ENCODE peak calls at places on chromosomes 13 and 19, in seven cellular contexts. F, N, W, T, P, J and B are unnamed samples.

GRCh38 chr19:55305491-55305890 is 19.6 kb downstream of the TMEM150B start:
- DNase-seq in F (no peak), N (no peak), W (peak), T (peak), P (peak), J (peak), B (no peak)

GRCh38 chr19:13074378-13074777 is 28.3 kb downstream of the LYL1 start:
- DNase-seq in F (no peak), N (no peak), W (no peak), T (no peak), P (no peak), J (no peak), B (no peak)

GRCh38 chr13:75357576-75358295 is 124.2 kb downstream of the TBC1D4 start:
- DNase-seq in F (peak), N (peak), W (peak), T (peak), P (peak), J (peak), B (no peak)

GRCh38 chr19:46571495-46571894 is 29.6 kb upstream of the CALM3 start:
- DNase-seq in F (peak), N (no peak), W (no peak), T (peak), P (peak), J (peak), B (no peak)

GRCh38 chr13:31725841-31726240 is 13.5 kb upstream of the RXFP2 start:
- DNase-seq in F (no peak), N (no peak), W (no peak), T (no peak), P (no peak), J (no peak), B (no peak)

GRCh38 chr13:109610517-109610916 is 175.9 kb downstream of the IRS2 start:
- DNase-seq in F (peak), N (no peak), W (peak), T (no peak), P (peak), J (peak), B (peak)

GRCh38 chr19:13262450-13262849 is 112.2 kb downstream of the IER2 start:
- DNase-seq in F (peak), N (no peak), W (peak), T (peak), P (no peak), J (no peak), B (no peak)

GRCh38 chr13:106917673-106918652 is 350.0 kb upstream of the ARGLU1 start:
- DNase-seq in F (peak), N (peak), W (peak), T (peak), P (peak), J (peak), B (peak)

GRCh38 chr13:62482351-62482750 is 1066.7 kb upstream of the PCDH20 start:
- DNase-seq in F (no peak), N (no peak), W (no peak), T (no peak), P (no peak), J (no peak), B (no peak)

GRCh38 chr19:47651691-47652090 is 42.8 kb downstream of the BICRA start:
- DNase-seq in F (no peak), N (no peak), W (no peak), T (no peak), P (peak), J (no peak), B (no peak)

GRCh38 chr19:16384688-16385087 is 60.1 kb downstream of the KLF2 start:
- DNase-seq in F (no peak), N (no peak), W (no peak), T (no peak), P (no peak), J (no peak), B (no peak)

GRCh38 chr19:45767881-45768643 is 990 bp downstream of the SIX5 start:
- DNase-seq in F (peak), N (no peak), W (no peak), T (peak), P (peak), J (peak), B (peak)

GRCh38 chr19:4362871-4363545 is 19.6 kb downstream of the MPND start:
- DNase-seq in F (peak), N (no peak), W (no peak), T (no peak), P (peak), J (no peak), B (no peak)

GRCh38 chr13:31110617-31111016 is 51.1 kb downstream of the HSPH1 start:
- DNase-seq in F (no peak), N (no peak), W (no peak), T (no peak), P (no peak), J (peak), B (no peak)

GRCh38 chr19:44757735-44758505 is 9.4 kb downstream of the BCL3 start:
- DNase-seq in F (peak), N (no peak), W (no peak), T (no peak), P (peak), J (peak), B (peak)

GRCh38 chr13:70723732-70724131 is 615.5 kb upstream of the KLHL1 start:
- DNase-seq in F (no peak), N (no peak), W (no peak), T (no peak), P (no peak), J (no peak), B (no peak)

GRCh38 chr19:33514885-33515485 is 6.6 kb downstream of the PEPD start:
- DNase-seq in F (no peak), N (no peak), W (peak), T (no peak), P (no peak), J (no peak), B (peak)

GRCh38 chr13:44867825-44868224 is 121.4 kb downstream of the NUFIP1 start:
- DNase-seq in F (no peak), N (no peak), W (no peak), T (no peak), P (no peak), J (no peak), B (no peak)

GRCh38 chr13:72151241-72151640 is 284.2 kb upstream of the DACH1 start:
- DNase-seq in F (no peak), N (no peak), W (no peak), T (no peak), P (no peak), J (no peak), B (no peak)

GRCh38 chr13:61944329-61944929 is 528.8 kb upstream of the PCDH20 start:
- DNase-seq in F (no peak), N (no peak), W (no peak), T (no peak), P (no peak), J (no peak), B (no peak)

GRCh38 chr13:66528903-66529576 is 701.1 kb downstream of the PCDH9 start:
- DNase-seq in F (no peak), N (no peak), W (no peak), T (no peak), P (no peak), J (no peak), B (no peak)

GRCh38 chr13:39025433-39025839 is 12.5 kb downstream of the PROSER1 start:
- DNase-seq in F (no peak), N (no peak), W (no peak), T (no peak), P (no peak), J (no peak), B (no peak)

GRCh38 chr19:46725036-46725820 is 8.3 kb upstream of the PRKD2 start:
- DNase-seq in F (no peak), N (no peak), W (no peak), T (no peak), P (no peak), J (no peak), B (no peak)

GRCh38 chr19:54462072-54462712 is 1.4 kb downstream of the LENG9 start:
- DNase-seq in F (no peak), N (no peak), W (no peak), T (no peak), P (no peak), J (no peak), B (no peak)

GRCh38 chr13:113941571-113942191 is 32.2 kb downstream of the C13orf46 start:
- DNase-seq in F (peak), N (no peak), W (no peak), T (no peak), P (no peak), J (no peak), B (no peak)

GRCh38 chr19:48330012-48330681 is 4.8 kb downstream of the EMP3 start:
- DNase-seq in F (peak), N (peak), W (peak), T (no peak), P (peak), J (peak), B (peak)

GRCh38 chr13:100175078-100175802 is 86.3 kb downstream of the PCCA start:
- DNase-seq in F (no peak), N (no peak), W (no peak), T (no peak), P (no peak), J (no peak), B (no peak)

GRCh38 chr13:49046002-49046401 is 70.3 kb downstream of the FNDC3A start:
- DNase-seq in F (peak), N (no peak), W (peak), T (no peak), P (no peak), J (no peak), B (no peak)

GRCh38 chr19:17748884-17749638 is 2.2 kb upstream of the FCHO1 start:
- DNase-seq in F (no peak), N (no peak), W (no peak), T (no peak), P (no peak), J (no peak), B (no peak)

GRCh38 chr19:20313894-20314293 is 146.9 kb downstream of the ZNF486 start:
- DNase-seq in F (no peak), N (no peak), W (no peak), T (no peak), P (no peak), J (no peak), B (no peak)

GRCh38 chr13:106373989-106374572 is 161.4 kb downstream of the EFNB2 start:
- DNase-seq in F (peak), N (no peak), W (no peak), T (no peak), P (peak), J (no peak), B (no peak)

GRCh38 chr19:9205506-9206113 is 13.8 kb downstream of the OR7D4 start:
- DNase-seq in F (peak), N (peak), W (peak), T (peak), P (peak), J (peak), B (peak)